ENCODE peak calls at places on chromosomes 4 and X, in five cellular contexts. Q is midbrain, S is M059J, L is NCI-H748 treated with DMSO at 0.1 percent for 48 hours, B is stromal cell of bone marrow. W is an unnamed sample.

GRCh38 chr4:77699731-77700210 is 94.2 kb downstream of the CXCL13 start:
- DNase-seq in Q (no peak), S (peak), L (no peak), B (peak), W (no peak)

GRCh38 chr4:4362991-4363697 is 23.8 kb upstream of the NSG1 start:
- DNase-seq in L (no peak), Q (no peak), B (peak), S (no peak), W (no peak)

GRCh38 chrX:53236025-53236679 is 11.1 kb upstream of the KDM5C start:
- DNase-seq in S (no peak), Q (no peak), L (no peak), B (no peak), W (no peak)

GRCh38 chr4:26787461-26788340 is 72.9 kb upstream of the STIM2 start:
- DNase-seq in B (peak), S (peak), Q (no peak), L (no peak), W (peak)

GRCh38 chr4:126898815-126899214 is 733.9 kb upstream of the INTU start:
- DNase-seq in S (no peak), B (no peak), Q (no peak), L (no peak), W (no peak)

GRCh38 chr4:107838138-107838618 is 13.4 kb downstream of the SGMS2 start:
- DNase-seq in Q (no peak), B (peak), L (no peak), S (no peak), W (no peak)

GRCh38 chr4:156946508-156947197 is 24.9 kb downstream of the PDGFC start:
- DNase-seq in L (no peak), S (peak), Q (no peak), B (peak), W (no peak)

GRCh38 chr4:15234101-15234500 is 193.7 kb upstream of the C1QTNF7 start:
- DNase-seq in B (peak), Q (no peak), L (no peak), S (peak), W (no peak)

GRCh38 chr4:2891294-2891693 is 47.6 kb downstream of the ADD1 start:
- DNase-seq in L (no peak), Q (no peak), B (no peak), S (peak), W (no peak)